ENCODE peak calls at places on chromosomes 1 and 21, in ten cellular contexts. One of them, this sample, is unnamed.

GRCh38 chr1:10650591-10651216 is 145.7 kb downstream of the CASZ1 start:
- DNase-seq in LHCN-M2: no peak
- DNase-seq in cardiac fibroblast: no peak
- DNase-seq in substantia nigra: no peak
- DNase-seq in NCI-H460: no peak
- DNase-seq in NCI-H1436: no peak
- DNase-seq in memory B cell: no peak
- DNase-seq in AG04450: no peak
- DNase-seq in brain microvascular endothelial cell: no peak
- DNase-seq in NCI-H1092 treated with DMSO at 0.1 percent for 48 hours: no peak
- DNase-seq in this sample: no peak

GRCh38 chr1:43653893-43654292 is 3.9 kb downstream of the KDM4A start:
- DNase-seq in LHCN-M2: no peak
- DNase-seq in NCI-H1436: no peak
- DNase-seq in AG04450: no peak
- DNase-seq in NCI-H1092 treated with DMSO at 0.1 percent for 48 hours: no peak
- DNase-seq in brain microvascular endothelial cell: peak; percentile 36
- DNase-seq in memory B cell: no peak
- DNase-seq in cardiac fibroblast: no peak
- DNase-seq in NCI-H460: no peak
- DNase-seq in substantia nigra: no peak
- DNase-seq in this sample: no peak

GRCh38 chr1:202101182-202101581 is 21.5 kb upstream of the GPR37L1 start:
- DNase-seq in memory B cell: no peak
- DNase-seq in NCI-H1436: peak; percentile 49
- DNase-seq in AG04450: no peak
- DNase-seq in cardiac fibroblast: no peak
- DNase-seq in NCI-H1092 treated with DMSO at 0.1 percent for 48 hours: peak; percentile 70
- DNase-seq in brain microvascular endothelial cell: no peak
- DNase-seq in LHCN-M2: no peak
- DNase-seq in NCI-H460: no peak
- DNase-seq in substantia nigra: no peak
- DNase-seq in this sample: no peak

GRCh38 chr1:109472779-109473178 is 6.4 kb downstream of the SYPL2 start:
- DNase-seq in LHCN-M2: no peak
- DNase-seq in NCI-H1092 treated with DMSO at 0.1 percent for 48 hours: no peak
- DNase-seq in substantia nigra: no peak
- DNase-seq in memory B cell: no peak
- DNase-seq in NCI-H1436: no peak
- DNase-seq in AG04450: no peak
- DNase-seq in brain microvascular endothelial cell: no peak
- DNase-seq in cardiac fibroblast: no peak
- DNase-seq in NCI-H460: no peak
- DNase-seq in this sample: no peak

GRCh38 chr1:38527373-38527966 is 332.1 kb downstream of the RRAGC start:
- DNase-seq in substantia nigra: no peak
- DNase-seq in memory B cell: peak; percentile 41
- DNase-seq in NCI-H1092 treated with DMSO at 0.1 percent for 48 hours: no peak
- DNase-seq in NCI-H1436: no peak
- DNase-seq in brain microvascular endothelial cell: no peak
- DNase-seq in cardiac fibroblast: no peak
- DNase-seq in NCI-H460: no peak
- DNase-seq in AG04450: no peak
- DNase-seq in LHCN-M2: no peak
- DNase-seq in this sample: no peak

GRCh38 chr1:87325982-87326738 is 2.5 kb upstream of the LMO4 start:
- DNase-seq in NCI-H1436: peak; percentile 75
- DNase-seq in LHCN-M2: peak; percentile 42
- DNase-seq in NCI-H460: peak; percentile 48
- DNase-seq in brain microvascular endothelial cell: peak; percentile 40
- DNase-seq in substantia nigra: no peak
- DNase-seq in memory B cell: peak; percentile 52
- DNase-seq in cardiac fibroblast: peak; percentile 69
- DNase-seq in NCI-H1092 treated with DMSO at 0.1 percent for 48 hours: peak; percentile 68
- DNase-seq in AG04450: no peak
- DNase-seq in this sample: no peak

GRCh38 chr1:97331165-97331564 is 589.7 kb downstream of the DPYD start:
- DNase-seq in brain microvascular endothelial cell: no peak
- DNase-seq in AG04450: no peak
- DNase-seq in memory B cell: no peak
- DNase-seq in NCI-H1092 treated with DMSO at 0.1 percent for 48 hours: no peak
- DNase-seq in cardiac fibroblast: no peak
- DNase-seq in LHCN-M2: no peak
- DNase-seq in NCI-H1436: no peak
- DNase-seq in NCI-H460: no peak
- DNase-seq in substantia nigra: no peak
- DNase-seq in this sample: no peak

GRCh38 chr1:232316864-232317263 is 313.1 kb downstream of the SIPA1L2 start:
- DNase-seq in NCI-H1436: no peak
- DNase-seq in substantia nigra: no peak
- DNase-seq in LHCN-M2: peak; percentile 32
- DNase-seq in cardiac fibroblast: no peak
- DNase-seq in memory B cell: no peak
- DNase-seq in NCI-H460: no peak
- DNase-seq in AG04450: no peak
- DNase-seq in brain microvascular endothelial cell: no peak
- DNase-seq in NCI-H1092 treated with DMSO at 0.1 percent for 48 hours: no peak
- DNase-seq in this sample: no peak

GRCh38 chr21:17514124-17514481 is 1.3 kb downstream of the CXADR start:
- DNase-seq in substantia nigra: no peak
- DNase-seq in LHCN-M2: no peak
- DNase-seq in memory B cell: no peak
- DNase-seq in cardiac fibroblast: peak; percentile 39
- DNase-seq in AG04450: no peak
- DNase-seq in NCI-H460: no peak
- DNase-seq in NCI-H1092 treated with DMSO at 0.1 percent for 48 hours: no peak
- DNase-seq in NCI-H1436: no peak
- DNase-seq in brain microvascular endothelial cell: peak; percentile 14
- DNase-seq in this sample: no peak

GRCh38 chr21:25421327-25422028 is 185.8 kb downstream of the MRPL39 start:
- DNase-seq in brain microvascular endothelial cell: peak; percentile 53
- DNase-seq in NCI-H460: peak; percentile 24
- DNase-seq in memory B cell: no peak
- DNase-seq in LHCN-M2: peak; percentile 68
- DNase-seq in NCI-H1436: no peak
- DNase-seq in AG04450: peak; percentile 21
- DNase-seq in substantia nigra: no peak
- DNase-seq in cardiac fibroblast: peak; percentile 69
- DNase-seq in NCI-H1092 treated with DMSO at 0.1 percent for 48 hours: peak; percentile 19
- DNase-seq in this sample: peak; percentile 54

GRCh38 chr1:227766015-227766634 is 30.9 kb downstream of the SNAP47 start:
- DNase-seq in brain microvascular endothelial cell: no peak
- DNase-seq in AG04450: no peak
- DNase-seq in NCI-H1092 treated with DMSO at 0.1 percent for 48 hours: peak; percentile 95
- DNase-seq in NCI-H1436: peak; percentile 11
- DNase-seq in cardiac fibroblast: no peak
- DNase-seq in substantia nigra: no peak
- DNase-seq in memory B cell: no peak
- DNase-seq in NCI-H460: no peak
- DNase-seq in LHCN-M2: peak; percentile 58
- DNase-seq in this sample: peak; percentile 74

This sample was measured in SJCRH30.